ENCODE peak calls at places on chromosomes 5 and 9, in six cellular contexts. J is stomach; L is HT1080; P is substantia nigra; E is dorsolateral prefrontal cortex; G is stimulated activated naive CD4-positive, alpha-beta T cell. X is an unnamed sample.

GRCh38 chr5:143721960-143722359 is 90.0 kb upstream of the HMHB1 start:
- DNase-seq in J (no peak), L (no peak), P (no peak), E (no peak), G (no peak), X (no peak)

GRCh38 chr9:91954841-91955471 is 4.9 kb upstream of the ROR2 start:
- DNase-seq in J (peak; percentile 71), L (peak; percentile 44), P (no peak), E (no peak), G (no peak), X (no peak)

GRCh38 chr5:58322453-58322852 is 137.4 kb downstream of the PLK2 start:
- DNase-seq in J (no peak), L (peak; percentile 52), P (no peak), E (no peak), G (no peak), X (no peak)

GRCh38 chr9:134502261-134503211 is 139.1 kb upstream of the COL5A1 start:
- DNase-seq in J (peak; percentile 32), L (peak; percentile 95), P (no peak), E (peak; percentile 40), G (no peak), X (no peak)

GRCh38 chr5:57772512-57772911 is 289.9 kb upstream of the ACTBL2 start:
- DNase-seq in J (no peak), L (no peak), P (no peak), E (no peak), G (no peak), X (no peak)

GRCh38 chr5:57532513-57533497 is 50.2 kb upstream of the ACTBL2 start:
- DNase-seq in J (no peak), L (peak; percentile 72), P (no peak), E (no peak), G (no peak), X (no peak)

GRCh38 chr5:143434261-143435206 is 31.0 kb upstream of the NR3C1 start:
- DNase-seq in J (peak; percentile 28), L (no peak), P (no peak), E (no peak), G (peak; percentile 42), X (no peak)

GRCh38 chr9:136901516-136902258 is 15.4 kb downstream of the TRAF2 start:
- DNase-seq in J (peak; percentile 57), L (peak; percentile 90), P (no peak), E (no peak), G (peak; percentile 47), X (no peak)

GRCh38 chr9:2477755-2478154 is 143.8 kb upstream of the VLDLR start:
- DNase-seq in J (no peak), L (peak; percentile 5), P (no peak), E (no peak), G (no peak), X (no peak)

GRCh38 chr5:179243333-179243732 is 101.9 kb downstream of the ADAMTS2 start:
- DNase-seq in J (no peak), L (no peak), P (no peak), E (peak; percentile 58), G (no peak), X (peak; percentile 20)

GRCh38 chr5:57244331-57244730 is 70.5 kb downstream of the GPBP1 start:
- DNase-seq in J (no peak), L (no peak), P (no peak), E (no peak), G (no peak), X (no peak)

X was measured in C1 segment of cervical spinal cord.